ENCODE peak calls at places on chromosome 22, in four cellular contexts. O is stomach, A is PC-3, V is lung. X is an unnamed sample.
A peak's percentile ranks its signal among the peaks of the same experiment; 100 is the strongest.

GRCh38 chr22:37607010-37607911 is 1.4 kb upstream of the GGA1 start:
- DNase-seq in V (peak; percentile 91), O (peak; percentile 97), A (peak; percentile 91), X (peak; percentile 93)

GRCh38 chr22:20656902-20657836 is 116.7 kb upstream of the SERPIND1 start:
- DNase-seq in V (no peak), A (no peak), O (no peak), X (no peak)

GRCh38 chr22:18110194-18110943 is at the start of gene TUBA8:
- DNase-seq in A (peak; percentile 27), O (peak; percentile 75), V (no peak), X (peak; percentile 60)

GRCh38 chr22:48752451-48753380 is 1075.0 kb downstream of the BRD1 start:
- DNase-seq in V (peak; percentile 18), A (no peak), O (peak; percentile 20), X (no peak)

GRCh38 chr22:40654522-40655167 is 18.1 kb upstream of the MRTFA start:
- DNase-seq in A (peak; percentile 27), V (no peak), O (peak; percentile 64), X (no peak)

GRCh38 chr22:35761037-35761436 is 43.4 kb downstream of the APOL5 start:
- DNase-seq in A (peak; percentile 9), O (no peak), V (no peak), X (no peak)

GRCh38 chr22:44398791-44399190 is 86.0 kb upstream of the SHISAL1 start:
- DNase-seq in A (no peak), O (no peak), V (no peak), X (peak; percentile 26)

GRCh38 chr22:17472886-17473285 is 90.4 kb upstream of the SLC25A18 start:
- DNase-seq in A (no peak), O (no peak), V (no peak), X (no peak)

GRCh38 chr22:20232781-20233180 is 35.3 kb downstream of the RTN4R start:
- DNase-seq in V (no peak), A (no peak), O (no peak), X (no peak)

GRCh38 chr22:22371031-22371541 is 126.5 kb downstream of the VPREB1 start:
- DNase-seq in A (no peak), V (no peak), O (no peak), X (no peak)

GRCh38 chr22:23531966-23532735 is 47.9 kb downstream of the IGLL1 start:
- DNase-seq in A (no peak), O (no peak), V (no peak), X (peak; percentile 44)

GRCh38 chr22:44862981-44863860 is 110.8 kb downstream of the ARHGAP8 start:
- DNase-seq in V (no peak), O (no peak), A (no peak), X (peak; percentile 31)

GRCh38 chr22:39181778-39182177 is 29.3 kb upstream of the CBX7 start:
- DNase-seq in V (no peak), O (no peak), A (no peak), X (peak; percentile 7)

GRCh38 chr22:26302726-26303125 is 126.3 kb upstream of the ASPHD2 start:
- DNase-seq in A (no peak), O (no peak), V (no peak), X (no peak)

GRCh38 chr22:34966980-34967379 is 99.0 kb upstream of the ISX start:
- DNase-seq in V (no peak), A (peak; percentile 8), O (no peak), X (no peak)

GRCh38 chr22:39234157-39234793 is 10.5 kb downstream of the PDGFB start:
- DNase-seq in A (no peak), V (no peak), O (no peak), X (no peak)

GRCh38 chr22:39134366-39135091 is 18.0 kb downstream of the CBX7 start:
- DNase-seq in O (no peak), A (no peak), V (no peak), X (peak; percentile 44)

GRCh38 chr22:21642584-21643448 is 714 bp downstream of the SDF2L1 start:
- DNase-seq in O (peak; percentile 57), A (peak; percentile 69), V (peak; percentile 51), X (peak; percentile 60)

GRCh38 chr22:30753701-30754100 is 59.0 kb downstream of the OSBP2 start:
- DNase-seq in V (no peak), O (no peak), A (no peak), X (no peak)

GRCh38 chr22:37054078-37054440 is 2.5 kb downstream of the KCTD17 start:
- DNase-seq in O (no peak), V (no peak), A (no peak), X (no peak)

GRCh38 chr22:40428796-40429195 is 58.4 kb downstream of the SGSM3 start:
- DNase-seq in A (no peak), V (no peak), O (no peak), X (no peak)

GRCh38 chr22:39960791-39961746 is 872 bp downstream of the TMA7B start:
- DNase-seq in V (peak; percentile 42), O (peak; percentile 40), A (peak; percentile 79), X (peak; percentile 31)

GRCh38 chr22:35537252-35537651 is 3.4 kb upstream of the RASD2 start:
- DNase-seq in A (no peak), O (no peak), V (no peak), X (no peak)

GRCh38 chr22:30411780-30412179 is 13.8 kb upstream of the MTFP1 start:
- DNase-seq in A (no peak), V (no peak), O (no peak), X (no peak)

GRCh38 chr22:23696326-23696851 is 5.6 kb downstream of the RGL4 start:
- DNase-seq in A (no peak), O (peak; percentile 51), V (no peak), X (peak; percentile 49)

GRCh38 chr22:44351685-44352377 is 39.1 kb upstream of the SHISAL1 start:
- DNase-seq in A (peak; percentile 87), V (no peak), O (no peak), X (no peak)

GRCh38 chr22:46036558-46037408 is 59.8 kb upstream of the WNT7B start:
- DNase-seq in O (peak; percentile 58), A (peak; percentile 57), V (no peak), X (peak; percentile 55)